ENCODE peak calls at places on chromosomes 4 and X, in nine cellular contexts. W, G, E, V, D, N, P, L and S are unnamed samples.

GRCh38 chr4:92969650-92970370 is 666.0 kb downstream of the GRID2 start:
- DNase-seq in W (peak), G (no peak), E (no peak), V (no peak), D (no peak), N (no peak), P (peak), L (peak), S (no peak)

GRCh38 chrX:54891573-54891972 is 29.1 kb upstream of the TRO start:
- DNase-seq in W (peak), G (peak), E (no peak), V (no peak), D (no peak), N (peak), P (peak), L (no peak), S (peak)

GRCh38 chr4:40995850-40996249 is 218.5 kb downstream of the APBB2 start:
- DNase-seq in W (no peak), G (peak), E (no peak), V (no peak), D (no peak), N (no peak), P (peak), L (no peak), S (no peak)

GRCh38 chr4:25011135-25011866 is 19.4 kb downstream of the LGI2 start:
- DNase-seq in W (peak), G (peak), E (no peak), V (no peak), D (no peak), N (no peak), P (no peak), L (no peak), S (no peak)

GRCh38 chr4:1464581-1465171 is 58.4 kb upstream of the NKX1-1 start:
- DNase-seq in W (no peak), G (no peak), E (no peak), V (no peak), D (no peak), N (no peak), P (no peak), L (no peak), S (no peak)

GRCh38 chr4:78864405-78865024 is 74.7 kb downstream of the PAQR3 start:
- DNase-seq in W (peak), G (peak), E (no peak), V (peak), D (no peak), N (peak), P (peak), L (peak), S (no peak)

GRCh38 chr4:6449335-6449734 is 23.1 kb downstream of the PPP2R2C start:
- DNase-seq in W (no peak), G (no peak), E (no peak), V (no peak), D (no peak), N (no peak), P (no peak), L (no peak), S (no peak)

GRCh38 chr4:169342906-169343560 is 72.3 kb upstream of the SH3RF1 start:
- DNase-seq in W (no peak), G (no peak), E (no peak), V (no peak), D (no peak), N (no peak), P (no peak), L (no peak), S (no peak)

GRCh38 chr4:144658908-144659307 is 13.0 kb downstream of the HHIP start:
- DNase-seq in W (no peak), G (no peak), E (no peak), V (no peak), D (no peak), N (no peak), P (no peak), L (no peak), S (no peak)

GRCh38 chr4:4182835-4183568 is 43.7 kb downstream of the OTOP1 start:
- DNase-seq in W (peak), G (no peak), E (no peak), V (no peak), D (no peak), N (peak), P (peak), L (peak), S (peak)

GRCh38 chr4:76012388-76012801 is 5.1 kb upstream of the CXCL9 start:
- DNase-seq in W (no peak), G (no peak), E (no peak), V (no peak), D (no peak), N (no peak), P (peak), L (peak), S (no peak)

GRCh38 chrX:105646592-105647372 is 175.6 kb upstream of the NRK start:
- DNase-seq in W (no peak), G (no peak), E (no peak), V (no peak), D (no peak), N (no peak), P (no peak), L (no peak), S (no peak)

GRCh38 chr4:212438-213174 is 88.3 kb downstream of the ZNF718 start:
- DNase-seq in W (peak), G (peak), E (peak), V (no peak), D (peak), N (no peak), P (peak), L (peak), S (no peak)

GRCh38 chr4:7759221-7759620 is 180.4 kb downstream of the AFAP1 start:
- DNase-seq in W (peak), G (no peak), E (no peak), V (peak), D (no peak), N (peak), P (no peak), L (no peak), S (peak)

GRCh38 chr4:112557676-112558411 is 41.9 kb upstream of the NEUROG2 start:
- DNase-seq in W (no peak), G (no peak), E (no peak), V (no peak), D (no peak), N (no peak), P (no peak), L (no peak), S (no peak)

GRCh38 chr4:153222790-153223417 is 18.7 kb downstream of the TRIM2 start:
- DNase-seq in W (peak), G (no peak), E (peak), V (no peak), D (peak), N (peak), P (peak), L (peak), S (peak)

GRCh38 chr4:6362896-6363295 is 93.2 kb downstream of the WFS1 start:
- DNase-seq in W (no peak), G (no peak), E (no peak), V (no peak), D (no peak), N (peak), P (peak), L (peak), S (peak)

GRCh38 chrX:70134116-70134477 is 850 bp downstream of the IGBP1 start:
- DNase-seq in W (no peak), G (peak), E (no peak), V (no peak), D (no peak), N (no peak), P (peak), L (peak), S (peak)

GRCh38 chr4:159766241-159766640 is 663.4 kb downstream of the RAPGEF2 start:
- DNase-seq in W (no peak), G (no peak), E (no peak), V (no peak), D (no peak), N (no peak), P (no peak), L (no peak), S (no peak)

GRCh38 chr4:184165291-184165690 is 52.4 kb downstream of the ENPP6 start:
- DNase-seq in W (no peak), G (no peak), E (no peak), V (no peak), D (no peak), N (no peak), P (no peak), L (no peak), S (no peak)

GRCh38 chrX:17022205-17022604 is 75.7 kb downstream of the REPS2 start:
- DNase-seq in W (no peak), G (no peak), E (no peak), V (no peak), D (no peak), N (no peak), P (peak), L (no peak), S (no peak)

GRCh38 chrX:30580641-30581040 is 3.1 kb upstream of the TASL start:
- DNase-seq in W (no peak), G (no peak), E (no peak), V (no peak), D (no peak), N (no peak), P (no peak), L (no peak), S (no peak)

GRCh38 chr4:105453550-105454201 is 20.2 kb downstream of the PPA2 start:
- DNase-seq in W (no peak), G (no peak), E (no peak), V (no peak), D (no peak), N (peak), P (no peak), L (no peak), S (no peak)

GRCh38 chr4:71664366-71664765 is 119.5 kb downstream of the GC start:
- DNase-seq in W (no peak), G (no peak), E (no peak), V (no peak), D (no peak), N (no peak), P (no peak), L (no peak), S (no peak)

GRCh38 chr4:8402640-8403039 is 37.9 kb downstream of the ACOX3 start:
- DNase-seq in W (peak), G (no peak), E (no peak), V (no peak), D (peak), N (no peak), P (no peak), L (no peak), S (no peak)

GRCh38 chrX:128975716-128976115 is 547.6 kb downstream of the SMARCA1 start:
- DNase-seq in W (peak), G (peak), E (no peak), V (no peak), D (no peak), N (peak), P (peak), L (peak), S (peak)

GRCh38 chrX:41984628-41985027 is 61.3 kb upstream of the CASK start:
- DNase-seq in W (no peak), G (no peak), E (no peak), V (no peak), D (no peak), N (no peak), P (no peak), L (no peak), S (peak)

GRCh38 chr4:15186149-15186548 is 183.9 kb downstream of the CPEB2 start:
- DNase-seq in W (no peak), G (no peak), E (no peak), V (no peak), D (no peak), N (no peak), P (peak), L (no peak), S (no peak)

GRCh38 chrX:18997916-18998315 is 14.0 kb upstream of the PHKA2 start:
- DNase-seq in W (no peak), G (no peak), E (no peak), V (no peak), D (no peak), N (no peak), P (no peak), L (no peak), S (no peak)

GRCh38 chr4:54077812-54078211 is 13.4 kb upstream of the CHIC2 start:
- DNase-seq in W (no peak), G (no peak), E (no peak), V (no peak), D (no peak), N (no peak), P (peak), L (no peak), S (no peak)

GRCh38 chr4:140098481-140099132 is 55.4 kb downstream of the MAML3 start:
- DNase-seq in W (no peak), G (no peak), E (no peak), V (no peak), D (no peak), N (no peak), P (peak), L (no peak), S (no peak)

GRCh38 chr4:56690393-56690971 is 9.4 kb upstream of the HOPX start:
- DNase-seq in W (no peak), G (no peak), E (no peak), V (no peak), D (no peak), N (no peak), P (no peak), L (no peak), S (no peak)

GRCh38 chr4:48079972-48080391 is 54.1 kb downstream of the TXK start:
- DNase-seq in W (no peak), G (peak), E (no peak), V (no peak), D (no peak), N (no peak), P (peak), L (no peak), S (no peak)

GRCh38 chrX:73478961-73479360 is 32.1 kb downstream of the CDX4 start:
- DNase-seq in W (no peak), G (no peak), E (no peak), V (no peak), D (no peak), N (no peak), P (no peak), L (no peak), S (no peak)

GRCh38 chrX:118864063-118864630 is 40.5 kb downstream of the ZCCHC12 start:
- DNase-seq in W (no peak), G (no peak), E (no peak), V (no peak), D (no peak), N (no peak), P (no peak), L (no peak), S (no peak)

GRCh38 chr4:161160718-161161117 is 1003.1 kb downstream of the FSTL5 start:
- DNase-seq in W (no peak), G (no peak), E (no peak), V (no peak), D (no peak), N (no peak), P (no peak), L (no peak), S (no peak)

GRCh38 chr4:155774033-155774432 is 15.2 kb downstream of the GUCY1B1 start:
- DNase-seq in W (no peak), G (no peak), E (no peak), V (no peak), D (no peak), N (no peak), P (no peak), L (no peak), S (no peak)

GRCh38 chr4:76087007-76087769 is 12.7 kb downstream of the ART3 start:
- DNase-seq in W (peak), G (peak), E (peak), V (no peak), D (no peak), N (peak), P (peak), L (peak), S (peak)

GRCh38 chr4:81445196-81445595 is 26.5 kb downstream of the RASGEF1B start:
- DNase-seq in W (no peak), G (no peak), E (no peak), V (no peak), D (no peak), N (no peak), P (no peak), L (no peak), S (no peak)